ENCODE peak calls at places on chromosomes 11 and 22, in four cellular contexts. L, E, N and B are unnamed samples.

GRCh38 chr11:98411777-98412176 is 609.0 kb upstream of the CNTN5 start:
- DNase-seq in L (no peak), E (no peak), N (no peak), B (no peak)

GRCh38 chr11:35247428-35247827 is 108.5 kb downstream of the CD44 start:
- DNase-seq in L (no peak), E (no peak), N (no peak), B (no peak)

GRCh38 chr11:64799256-64799924 is 3.6 kb downstream of the MAP4K2 start:
- DNase-seq in L (no peak), E (no peak), N (no peak), B (no peak)

GRCh38 chr22:26047920-26048319 is 121.3 kb upstream of the SEZ6L start:
- DNase-seq in L (no peak), E (no peak), N (no peak), B (no peak)

GRCh38 chr11:130206141-130206540 is 46.6 kb downstream of the ST14 start:
- DNase-seq in L (no peak), E (no peak), N (no peak), B (no peak)

GRCh38 chr11:86208572-86208971 is 36.0 kb upstream of the EED start:
- DNase-seq in L (no peak), E (no peak), N (no peak), B (no peak)

GRCh38 chr11:92975285-92975684 is 5.8 kb downstream of the MTNR1B start:
- DNase-seq in L (no peak), E (no peak), N (no peak), B (no peak)

GRCh38 chr11:1283906-1284305 is 25.5 kb downstream of the TOLLIP start:
- DNase-seq in L (no peak), E (no peak), N (no peak), B (no peak)

GRCh38 chr22:27651486-27651885 is 150.1 kb downstream of the MN1 start:
- DNase-seq in L (no peak), E (no peak), N (no peak), B (no peak)

DNA sequence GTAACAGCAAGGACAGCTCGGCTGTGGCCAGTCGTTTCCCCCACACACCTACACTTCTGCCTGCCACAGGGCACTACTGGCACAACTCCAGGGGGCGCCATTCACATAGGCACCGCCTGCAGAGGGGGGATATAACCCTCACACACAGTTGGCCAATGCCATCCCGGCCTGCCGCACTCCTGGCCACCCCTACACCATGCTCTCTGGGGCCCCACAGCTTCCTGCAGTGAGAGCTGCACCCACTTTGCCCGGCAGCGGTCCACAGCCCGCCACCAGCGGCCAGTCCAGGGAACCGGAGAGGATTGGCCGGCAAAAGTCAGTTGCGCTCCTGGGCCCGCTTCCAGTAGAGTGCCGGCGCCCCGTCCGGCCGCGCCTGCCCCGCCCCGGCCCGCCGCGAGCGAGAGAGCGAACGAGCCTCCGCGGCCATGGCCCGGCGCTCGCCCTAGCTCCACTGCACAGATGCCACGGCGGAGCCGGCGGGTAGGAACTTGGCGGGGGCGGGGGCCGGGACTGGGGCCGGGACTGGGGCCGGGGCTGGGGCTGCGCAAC is 25.6 kb upstream of the SUSD2 start:
- DNase-seq in L (no peak), E (peak), N (no peak), B (peak)
- TF ChIP-seq SPI1 in L (no peak), E (no peak), N (no peak), B (no peak)

GRCh38 chr11:57154718-57155117 is 27.0 kb upstream of the LRRC55 start:
- DNase-seq in L (no peak), E (no peak), N (no peak), B (no peak)

GRCh38 chr11:57146301-57146700 is 35.5 kb upstream of the LRRC55 start:
- DNase-seq in L (no peak), E (no peak), N (no peak), B (no peak)

GRCh38 chr11:57152134-57152533 is 29.6 kb upstream of the LRRC55 start:
- DNase-seq in L (no peak), E (no peak), N (no peak), B (no peak)

GRCh38 chr11:57153448-57153847 is 28.3 kb upstream of the LRRC55 start:
- DNase-seq in L (no peak), E (no peak), N (no peak), B (no peak)

GRCh38 chr11:57150454-57150917 is 31.3 kb upstream of the LRRC55 start:
- DNase-seq in L (peak), E (no peak), N (no peak), B (no peak)
- TF ChIP-seq SPI1 in L (no peak), E (no peak), N (no peak), B (no peak)

GRCh38 chr22:18063311-18063710 is 14.5 kb upstream of the PEX26 start:
- DNase-seq in L (no peak), E (no peak), N (no peak), B (no peak)
- TF ChIP-seq SPI1 in L (no peak), E (no peak), N (no peak), B (no peak)

DNA sequence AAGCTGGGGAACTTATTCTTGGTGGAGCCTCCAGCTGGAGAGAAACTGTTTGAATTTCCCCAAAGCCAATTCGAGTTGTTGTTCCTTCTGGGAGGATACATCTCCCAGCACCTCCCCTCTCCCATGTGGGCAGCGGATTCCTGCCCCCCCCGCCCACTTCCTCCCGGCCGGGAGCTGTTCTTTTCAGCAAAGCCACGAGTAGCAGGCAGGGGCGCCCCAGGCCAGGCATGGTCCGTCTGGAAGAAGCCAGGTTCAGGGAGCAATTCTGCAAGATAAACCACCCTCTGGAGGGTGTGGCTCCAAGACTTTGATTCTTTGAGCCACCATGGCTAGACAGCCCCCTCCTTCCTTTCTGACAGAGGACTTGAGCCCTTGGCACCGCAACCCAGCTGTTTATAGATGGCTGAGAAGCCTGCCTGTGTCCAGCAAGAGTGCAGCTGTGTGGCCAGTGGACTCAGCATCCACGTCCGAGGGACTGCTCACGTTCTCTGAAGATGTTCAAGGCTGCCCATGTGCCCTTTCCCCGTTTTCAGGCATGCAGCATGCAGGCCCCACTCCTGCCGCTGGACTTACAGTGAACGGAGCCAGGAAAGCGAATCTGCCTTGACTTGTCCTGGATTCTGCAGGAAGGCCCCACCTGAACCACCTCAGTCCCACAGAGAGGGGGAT is 170.3 kb downstream of the CTTN start:
- DNase-seq in L (peak), E (no peak), N (no peak), B (no peak)
- TF ChIP-seq SPI1 in L (peak), E (no peak), N (no peak), B (no peak)

GRCh38 chr11:33028537-33028914 is 10.8 kb upstream of the TCP11L1 start:
- DNase-seq in L (no peak), E (no peak), N (no peak), B (no peak)

GRCh38 chr11:33025339-33025722 is 9.7 kb downstream of the DEPDC7 start:
- DNase-seq in L (no peak), E (no peak), N (no peak), B (no peak)

GRCh38 chr11:33033493-33033892 is 5.9 kb upstream of the TCP11L1 start:
- DNase-seq in L (no peak), E (no peak), N (no peak), B (no peak)

GRCh38 chr11:33027233-33027632 is 11.6 kb downstream of the DEPDC7 start:
- DNase-seq in L (no peak), E (no peak), N (no peak), B (no peak)

DNA sequence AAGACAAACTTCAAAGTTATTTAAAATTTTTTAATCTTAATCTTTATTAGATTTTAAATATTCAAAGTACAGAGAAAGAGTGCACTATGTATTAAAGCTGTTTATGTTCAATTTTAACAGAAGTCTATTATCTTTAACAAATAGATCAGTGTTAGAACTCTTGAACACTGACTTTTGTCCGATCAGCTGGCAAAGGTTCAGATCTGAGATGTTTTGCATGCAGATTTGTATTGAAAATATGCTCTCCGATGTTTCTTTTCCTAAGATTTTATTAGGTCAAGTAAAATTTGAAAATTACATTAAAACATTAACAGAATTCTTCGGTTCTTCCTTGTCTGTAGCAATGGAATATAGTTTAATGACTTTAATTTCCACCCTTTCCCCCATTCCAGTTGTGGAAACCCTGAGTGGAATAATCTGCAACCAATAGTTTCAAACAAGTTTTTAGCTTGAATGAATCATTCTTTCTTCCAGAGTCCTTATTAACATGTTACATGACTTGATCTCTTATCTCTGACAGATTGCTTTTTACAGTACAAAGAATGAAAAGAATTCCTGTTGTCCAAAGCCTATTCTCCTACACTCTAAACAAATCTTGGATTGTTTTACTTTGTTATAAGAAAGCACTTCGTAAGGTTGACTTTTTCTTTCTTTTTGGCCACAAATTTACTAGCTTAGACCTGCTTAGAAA is 11.4 kb upstream of the TCP11L1 start:
- DNase-seq in L (no peak), E (no peak), N (no peak), B (no peak)
- TF ChIP-seq SPI1 in L (no peak), E (no peak), N (no peak), B (no peak)